ENCODE peak calls at places on chromosome 15, in four cellular contexts. J is ovary; M is GM23248; P is CD4-positive, CD25-positive, alpha-beta regulatory T cell. T is an unnamed sample.
A peak's percentile ranks its signal among the peaks of the same experiment; 100 is the strongest.

GRCh38 chr15:51737538-51738305 is at the start of gene LYSMD2:
- DNase-seq in J (peak; percentile 87), M (peak; percentile 72), P (peak; percentile 68), T (peak; percentile 79)

GRCh38 chr15:71515375-71516186 is 294.8 kb upstream of the NR2E3 start:
- DNase-seq in J (no peak), M (no peak), P (no peak), T (no peak)

GRCh38 chr15:67130166-67130565 is 64.8 kb downstream of the SMAD3 start:
- DNase-seq in J (no peak), M (no peak), P (no peak), T (no peak)

GRCh38 chr15:100869151-100869999 is 10.3 kb upstream of the ALDH1A3 start:
- DNase-seq in J (no peak), M (no peak), P (no peak), T (no peak)

GRCh38 chr15:70955151-70955550 is 62.5 kb downstream of the LRRC49 start:
- DNase-seq in J (no peak), M (peak; percentile 44), P (no peak), T (no peak)

GRCh38 chr15:65286069-65286703 is 497 bp downstream of the PARP16 start:
- DNase-seq in J (no peak), M (peak; percentile 61), P (no peak), T (peak; percentile 12)

GRCh38 chr15:31001702-31002101 is 10.3 kb upstream of the MTMR10 start:
- DNase-seq in J (no peak), M (no peak), P (no peak), T (no peak)

GRCh38 chr15:57668074-57668473 is 38.4 kb upstream of the POLR2M start:
- DNase-seq in J (no peak), M (no peak), P (no peak), T (no peak)

GRCh38 chr15:43893956-43894355 is 67.2 kb downstream of the WDR76 start:
- DNase-seq in J (no peak), M (no peak), P (no peak), T (no peak)

GRCh38 chr15:90648137-90649070 is 68.7 kb upstream of the BLM start:
- DNase-seq in J (peak; percentile 64), M (peak; percentile 84), P (peak; percentile 64), T (peak; percentile 61)

GRCh38 chr15:67025719-67026118 is 39.7 kb upstream of the SMAD3 start:
- DNase-seq in J (peak; percentile 60), M (peak; percentile 71), P (no peak), T (no peak)

GRCh38 chr15:76340802-76341365 is 4.3 kb downstream of the ISL2 start:
- DNase-seq in J (no peak), M (peak; percentile 35), P (peak; percentile 43), T (peak; percentile 38)

GRCh38 chr15:70799667-70800450 is 36.5 kb upstream of the UACA start:
- DNase-seq in J (peak; percentile 45), M (peak; percentile 90), P (no peak), T (no peak)

GRCh38 chr15:92645051-92645631 is 10.4 kb downstream of the FAM174B start:
- DNase-seq in J (no peak), M (no peak), P (no peak), T (no peak)

GRCh38 chr15:69782809-69783208 is 314.9 kb downstream of the TLE3 start:
- DNase-seq in J (no peak), M (no peak), P (no peak), T (no peak)

GRCh38 chr15:28881170-28881569 is 4.6 kb upstream of the APBA2 start:
- DNase-seq in J (no peak), M (no peak), P (no peak), T (no peak)

GRCh38 chr15:88606437-88606794 is 14.7 kb upstream of the AEN start:
- DNase-seq in J (no peak), M (no peak), P (no peak), T (no peak)

GRCh38 chr15:88603885-88604284 is 17.3 kb upstream of the AEN start:
- DNase-seq in J (no peak), M (no peak), P (no peak), T (no peak)

GRCh38 chr15:88605507-88606436 is 15.4 kb upstream of the AEN start:
- DNase-seq in J (peak; percentile 38), M (peak; percentile 60), P (peak; percentile 51), T (no peak)

GRCh38 chr15:88604381-88604951 is 16.7 kb upstream of the AEN start:
- DNase-seq in J (no peak), M (no peak), P (no peak), T (no peak)

DNA sequence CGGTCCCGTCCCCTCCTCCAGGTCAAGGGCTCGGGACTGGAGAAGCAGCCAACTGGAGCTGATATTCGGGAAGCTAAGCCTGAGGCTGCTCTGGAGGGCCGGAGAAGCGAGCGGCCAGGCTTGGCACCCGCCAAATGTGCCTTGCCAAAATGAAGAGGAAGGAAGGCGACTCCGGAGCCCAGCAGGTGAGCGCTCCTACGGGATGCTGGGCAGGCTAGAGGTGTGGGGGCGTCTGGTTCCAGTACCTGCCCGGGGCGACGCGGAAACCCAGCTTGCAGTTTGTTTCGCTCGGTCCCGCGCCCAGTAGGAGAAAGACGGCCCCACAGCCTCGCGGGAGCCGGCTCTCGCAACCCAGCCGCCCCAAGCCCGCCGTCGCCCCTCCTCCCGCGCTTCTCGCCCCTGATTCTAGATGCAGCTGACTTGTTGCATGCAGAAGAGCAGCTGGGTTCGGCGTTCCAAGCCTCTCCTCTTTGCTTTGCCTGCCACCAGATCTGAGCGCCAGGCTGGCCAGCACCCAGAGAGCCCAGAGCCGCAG is 16.1 kb upstream of the AEN start:
- DNase-seq in J (no peak), M (no peak), P (no peak), T (no peak)
- H3K4me1 ChIP-seq in J (peaks cover 2% of the 10 kb centered on the region), M (no peaks in the 10 kb centered on the region), P (peaks cover 17% of the 10 kb centered on the region), T (peaks cover 15% of the 10 kb centered on the region)

DNA sequence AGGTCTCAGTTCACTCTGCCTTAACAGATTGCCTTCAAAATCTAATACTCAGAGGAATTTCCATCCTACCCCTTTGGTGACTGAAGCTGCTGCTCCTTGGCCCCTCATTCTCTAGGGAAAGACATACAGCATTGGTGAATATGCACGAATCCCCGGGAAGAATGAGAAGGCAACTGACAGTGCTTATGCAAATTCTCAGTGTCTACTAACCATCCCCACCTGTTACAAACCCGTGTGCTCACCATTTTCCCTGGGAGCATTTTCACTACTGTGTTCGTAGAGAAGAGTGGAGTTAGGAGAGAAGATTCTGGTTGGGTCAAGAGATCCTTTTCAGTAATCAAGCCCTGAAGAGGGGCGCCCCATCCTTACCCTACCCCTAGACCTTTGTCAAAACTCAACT is 37.7 kb downstream of the SYNM start:
- DNase-seq in J (no peak), M (no peak), P (no peak), T (no peak)
- H3K27ac ChIP-seq in J (no peak overlapping the region), M (no peak overlapping the region), P (no peak overlapping the region), T (no peak overlapping the region)

GRCh38 chr15:52780172-52780980 is 9.8 kb downstream of the ONECUT1 start:
- DNase-seq in J (no peak), M (peak; percentile 71), P (peak; percentile 62), T (peak; percentile 72)
- H3K27me3 ChIP-seq in J (no peaks in the 10 kb centered on the region), M (peaks cover 80% of the 10 kb centered on the region), P (peaks cover 58% of the 10 kb centered on the region), T (peaks cover 49% of the 10 kb centered on the region)

GRCh38 chr15:85646538-85647091 is 148.1 kb downstream of the KLHL25 start:
- DNase-seq in J (no peak), M (peak; percentile 84), P (peak; percentile 26), T (peak; percentile 34)

GRCh38 chr15:85636351-85636750 is 158.4 kb downstream of the KLHL25 start:
- DNase-seq in J (no peak), M (no peak), P (no peak), T (no peak)

GRCh38 chr15:85642693-85643058 is 152.0 kb downstream of the KLHL25 start:
- DNase-seq in J (peak; percentile 84), M (peak; percentile 75), P (no peak), T (no peak)

GRCh38 chr15:85639752-85640381 is 154.9 kb downstream of the KLHL25 start:
- DNase-seq in J (no peak), M (peak; percentile 93), P (no peak), T (no peak)

GRCh38 chr15:85642054-85642692 is 152.6 kb downstream of the KLHL25 start:
- DNase-seq in J (peak; percentile 56), M (peak; percentile 13), P (no peak), T (no peak)
- H3K4me1 ChIP-seq in J (peaks cover 7% of the 10 kb centered on the region), M (peaks cover 45% of the 10 kb centered on the region), P (peaks cover 25% of the 10 kb centered on the region), T (peaks cover 24% of the 10 kb centered on the region)

DNA sequence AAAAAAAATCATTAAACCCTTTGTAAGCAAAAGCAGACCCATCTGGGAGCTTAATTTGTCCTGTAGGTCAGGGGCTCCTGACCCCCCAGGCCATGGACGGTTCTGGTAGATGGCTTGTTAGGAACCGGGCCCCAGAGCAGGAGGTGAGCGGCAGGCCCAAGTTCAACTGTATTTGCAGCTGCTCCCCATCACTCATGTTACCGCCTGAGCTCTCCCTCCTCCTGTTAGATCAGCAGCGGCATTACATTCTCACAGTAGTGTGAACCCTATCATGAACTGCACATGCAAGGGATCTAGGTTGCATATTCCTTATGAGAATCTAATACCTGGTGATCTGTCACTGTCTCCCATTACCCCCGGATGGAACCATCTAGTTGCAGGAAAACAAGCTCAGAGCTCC is 60.7 kb downstream of the FSIP1 start:
- DNase-seq in J (no peak), M (no peak), P (no peak), T (no peak)
- H3K27ac ChIP-seq in J (no peak overlapping the region), M (no peak overlapping the region), P (no peak overlapping the region), T (no peak overlapping the region)

GRCh38 chr15:89353991-89354390 is 19.4 kb upstream of the POLG start:
- DNase-seq in J (no peak), M (no peak), P (no peak), T (no peak)
- H3K27me3 ChIP-seq in J (no peaks in the 10 kb centered on the region), M (peaks cover 52% of the 10 kb centered on the region), P (peaks cover 20% of the 10 kb centered on the region), T (peaks cover 20% of the 10 kb centered on the region)

DNA sequence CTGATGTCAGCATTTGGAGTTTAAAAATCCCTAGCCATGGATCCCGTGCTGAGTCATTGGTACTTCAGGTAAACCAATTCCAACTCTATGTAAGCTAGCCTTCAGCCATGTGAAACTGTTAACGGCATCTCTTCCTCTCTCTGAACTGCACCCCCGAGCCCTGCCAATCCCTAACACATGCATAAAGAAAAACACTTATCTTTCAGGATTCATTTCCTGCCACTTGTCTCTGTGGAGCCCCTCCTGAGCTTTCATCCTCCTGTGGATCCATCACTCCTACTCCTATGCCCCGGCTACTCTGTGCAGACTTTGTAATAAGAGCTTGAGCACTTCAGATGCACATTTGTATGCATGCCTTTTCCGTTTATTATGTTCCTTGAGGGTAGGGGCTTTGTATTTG is 119.1 kb downstream of the AKAP13 start:
- DNase-seq in J (no peak), M (no peak), P (no peak), T (no peak)
- H3K4me1 ChIP-seq in J (peaks cover 5% of the 10 kb centered on the region), M (peaks cover 4% of the 10 kb centered on the region), P (peaks cover 43% of the 10 kb centered on the region), T (peaks cover 26% of the 10 kb centered on the region)

GRCh38 chr15:60070838-60071493 is 66.9 kb downstream of the FOXB1 start:
- DNase-seq in J (no peak), M (peak; percentile 82), P (no peak), T (no peak)
- H3K27ac ChIP-seq in J (no peak overlapping the region), M (no peak overlapping the region), P (no peak overlapping the region), T (no peak overlapping the region)

DNA sequence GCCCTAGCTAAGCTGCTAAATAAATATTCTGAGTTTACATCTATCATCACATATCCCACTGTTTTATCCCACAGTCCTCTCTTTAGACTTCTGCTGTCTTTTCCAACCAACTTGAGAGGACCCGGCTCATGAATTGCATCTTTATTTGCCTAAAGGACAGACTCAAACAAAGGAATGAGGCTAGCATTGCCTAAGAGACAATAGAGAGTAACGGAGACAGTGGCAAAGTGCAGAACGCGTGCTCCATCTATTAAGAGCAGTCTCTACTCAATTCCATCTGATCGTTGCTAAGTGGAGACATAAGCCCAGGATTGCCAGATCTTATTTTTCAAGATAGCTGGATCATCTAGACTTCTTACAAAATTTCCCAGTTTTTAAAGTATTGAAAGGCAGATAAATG is 2.3 kb downstream of the ADAMTSL3 start:
- DNase-seq in J (no peak), M (no peak), P (no peak), T (no peak)
- H3K27me3 ChIP-seq in J (no peaks in the 10 kb centered on the region), M (peaks cover 39% of the 10 kb centered on the region), P (peaks cover 4% of the 10 kb centered on the region), T (peaks cover 4% of the 10 kb centered on the region)

GRCh38 chr15:59298255-59298856 is 74.3 kb downstream of the MYO1E start:
- DNase-seq in J (no peak), M (peak; percentile 33), P (no peak), T (no peak)
- H3K4me1 ChIP-seq in J (peaks cover 7% of the 10 kb centered on the region), M (peaks cover 81% of the 10 kb centered on the region), P (peaks cover 22% of the 10 kb centered on the region), T (peaks cover 19% of the 10 kb centered on the region)